ENCODE peak calls at places on chromosome 4, in four cellular contexts. X is SK-N-SH, W is fibroblast of lung, J is hepatocyte. U is an unnamed sample.

GRCh38 chr4:4460759-4461158 is 73.9 kb downstream of the NSG1 start:
- DNase-seq in X (no peak), W (no peak), J (no peak), U (no peak)

GRCh38 chr4:142314686-142315085 is 531.4 kb downstream of the INPP4B start:
- DNase-seq in J (peak), W (no peak), X (no peak), U (no peak)

GRCh38 chr4:8315343-8316250 is 46.0 kb downstream of the HTRA3 start:
- DNase-seq in J (peak), W (peak), X (peak), U (peak)

GRCh38 chr4:153296424-153296823 is 48.1 kb upstream of the MND1 start:
- DNase-seq in W (peak), X (no peak), J (peak), U (peak)

GRCh38 chr4:107380190-107380589 is 339.8 kb downstream of the PAPSS1 start:
- DNase-seq in X (no peak), W (no peak), J (no peak), U (no peak)

GRCh38 chr4:132646186-132646585 is 502.9 kb upstream of the PCDH10 start:
- DNase-seq in J (no peak), W (peak), X (no peak), U (no peak)

GRCh38 chr4:147927377-147928137 is 195.7 kb downstream of the ARHGAP10 start:
- DNase-seq in J (no peak), W (peak), X (no peak), U (no peak)

GRCh38 chr4:112099701-112100289 is 45.5 kb upstream of the FAM241A start:
- DNase-seq in X (peak), W (peak), J (peak), U (no peak)

GRCh38 chr4:145098675-145099037 is 545 bp downstream of the ABCE1 start:
- DNase-seq in X (peak), W (peak), J (peak), U (peak)

GRCh38 chr4:150368667-150369066 is 213.3 kb upstream of the MAB21L2 start:
- DNase-seq in X (peak), J (no peak), W (no peak), U (no peak)

GRCh38 chr4:19309365-19309764 is 942.3 kb upstream of the SLIT2 start:
- DNase-seq in W (peak), X (no peak), J (peak), U (peak)

GRCh38 chr4:36476135-36476534 is 194.7 kb downstream of the DTHD1 start:
- DNase-seq in J (no peak), W (no peak), X (no peak), U (no peak)

GRCh38 chr4:148649669-148650331 is 207.6 kb upstream of the NR3C2 start:
- DNase-seq in X (no peak), J (peak), W (peak), U (no peak)

GRCh38 chr4:174865418-174865985 is 36.5 kb upstream of the GLRA3 start:
- DNase-seq in J (no peak), W (peak), X (no peak), U (no peak)
- H2AFZ ChIP-seq in J (no peak), W (no peak), X (no peak), U (no peak)

GRCh38 chr4:86506591-86506990 is 87.5 kb upstream of the PTPN13 start:
- DNase-seq in J (no peak), W (peak), X (no peak), U (no peak)
- H3K4me2 ChIP-seq in J (no peak), W (peak), X (no peak), U (no peak)

GRCh38 chr4:81042578-81043365 is 12.3 kb downstream of the BMP3 start:
- DNase-seq in J (no peak), W (no peak), X (no peak), U (no peak)

GRCh38 chr4:81040175-81040659 is 9.7 kb downstream of the BMP3 start:
- DNase-seq in X (peak), W (peak), J (peak), U (no peak)

GRCh38 chr4:81038636-81039350 is 8.3 kb downstream of the BMP3 start:
- DNase-seq in W (no peak), X (no peak), J (no peak), U (no peak)

DNA sequence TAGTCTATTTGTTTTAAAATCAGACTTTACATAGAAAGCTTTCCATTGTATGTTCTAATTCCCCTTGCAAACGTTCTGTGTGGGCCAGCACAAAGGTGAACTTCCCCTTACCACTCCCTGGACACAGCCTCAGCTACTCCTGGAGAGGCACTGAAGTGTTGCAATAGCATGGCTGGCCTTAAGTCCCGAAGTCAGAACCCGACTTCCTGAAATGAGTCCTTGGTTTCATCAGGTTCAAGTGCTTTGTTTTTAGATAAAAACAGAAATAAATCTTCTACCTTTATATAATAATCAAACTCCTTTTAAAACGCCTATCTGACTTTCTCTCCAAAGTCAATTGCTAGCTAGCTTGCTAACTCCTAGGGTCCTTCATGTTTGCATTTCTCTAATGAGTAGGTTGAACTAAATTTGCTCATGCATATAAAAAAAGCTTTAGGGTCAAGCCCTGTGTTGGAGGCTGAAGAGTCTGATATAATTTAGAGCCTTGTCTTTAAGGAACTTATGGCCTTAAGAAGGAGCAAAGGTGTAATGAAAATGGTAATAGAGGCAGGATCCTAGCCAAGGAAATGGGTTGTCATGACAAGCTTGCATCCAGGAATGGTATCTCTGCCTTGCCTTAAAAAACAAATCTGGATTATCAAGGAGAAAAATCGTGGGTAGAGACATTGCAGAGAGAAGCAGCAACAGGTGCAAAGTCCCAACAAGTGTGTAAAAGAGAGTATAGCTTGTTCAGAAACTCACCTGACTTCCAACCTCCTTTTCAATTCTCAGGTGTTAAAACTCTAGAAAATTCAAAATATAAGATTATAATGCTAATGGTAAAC is 9.1 kb downstream of the BMP3 start:
- DNase-seq in J (peak), X (no peak), W (no peak), U (no peak)
- H3K27ac ChIP-seq in J (no peak), X (no peak), W (no peak), U (no peak)

GRCh38 chr4:55330241-55330640 is 15.8 kb upstream of the SRD5A3 start:
- DNase-seq in W (no peak), J (no peak), X (no peak), U (no peak)
- H2AFZ ChIP-seq in W (no peak), J (no peak), X (no peak), U (no peak)

GRCh38 chr4:61248705-61249104 is 48.6 kb downstream of the ADGRL3 start:
- DNase-seq in J (no peak), W (no peak), X (no peak), U (no peak)

DNA sequence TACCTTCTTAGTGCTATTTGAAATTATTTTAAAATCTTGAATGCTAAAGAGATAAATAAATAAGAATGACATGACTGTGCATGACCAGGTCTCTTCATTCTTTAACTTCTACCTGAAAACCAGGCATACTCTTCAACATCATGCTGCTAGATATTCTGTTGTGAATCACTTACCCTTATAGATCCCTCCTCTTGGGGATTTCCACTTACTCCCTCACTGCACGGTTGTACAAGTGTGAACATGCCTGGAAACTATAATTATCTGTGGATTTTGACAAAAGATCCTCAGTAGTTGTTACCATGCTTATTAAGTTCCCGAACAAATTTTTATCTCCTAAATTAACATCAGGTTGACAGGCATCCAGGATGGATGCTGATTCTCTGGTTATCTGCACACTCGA is 54.3 kb downstream of the ADGRL3 start:
- DNase-seq in X (no peak), W (no peak), J (no peak), U (no peak)
- H3K4me2 ChIP-seq in X (no peak), W (no peak), J (no peak), U (no peak)

GRCh38 chr4:3436798-3437581 is 4.8 kb upstream of the HGFAC start:
- DNase-seq in J (peak), X (no peak), W (peak), U (peak)

GRCh38 chr4:3434891-3435683 is 6.7 kb upstream of the HGFAC start:
- DNase-seq in X (no peak), J (no peak), W (no peak), U (no peak)

GRCh38 chr4:3435684-3435956 is 6.1 kb upstream of the HGFAC start:
- DNase-seq in W (no peak), X (no peak), J (no peak), U (no peak)

GRCh38 chr4:3437582-3437936 is 4.2 kb upstream of the HGFAC start:
- DNase-seq in J (no peak), W (no peak), X (no peak), U (no peak)

GRCh38 chr4:3436048-3436797 is 5.5 kb upstream of the HGFAC start:
- DNase-seq in J (no peak), W (no peak), X (no peak), U (no peak)
- H3K27ac ChIP-seq in J (no peak), W (no peak), X (peak), U (no peak)

DNA sequence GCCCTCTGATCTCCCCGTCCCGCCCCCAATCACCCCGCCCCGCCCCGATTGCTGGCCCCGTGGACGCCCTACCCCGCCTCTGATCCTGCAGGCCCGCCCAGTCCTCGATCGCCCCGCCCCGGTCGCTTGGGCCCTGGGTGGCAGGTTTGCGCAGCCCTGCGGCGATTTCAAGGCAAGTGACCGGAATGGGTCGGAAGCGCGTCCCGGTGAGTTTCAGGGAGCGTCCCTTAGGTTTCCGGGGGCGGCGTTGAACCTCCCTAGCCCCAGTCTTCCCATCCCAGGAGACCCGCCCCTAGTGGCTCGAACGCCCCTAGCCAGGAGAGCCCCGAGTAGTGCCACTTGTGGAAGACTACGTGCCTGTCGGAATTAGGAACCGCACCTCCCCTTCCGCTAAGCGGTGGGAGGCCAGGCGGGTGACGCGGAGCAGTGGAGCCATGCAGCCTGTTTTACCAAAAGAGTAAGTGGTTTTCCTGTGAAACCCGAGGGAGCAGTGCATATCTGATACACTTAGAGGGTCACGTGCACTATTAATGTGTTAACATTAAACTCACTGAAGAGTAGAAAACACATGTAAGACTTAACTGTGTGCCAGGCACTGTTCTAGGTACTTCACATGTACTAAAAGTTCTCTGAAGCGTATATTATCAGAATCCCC is 350 bp upstream of the TEC start:
- DNase-seq in J (peak), X (peak), W (peak), U (peak)
- H2AFZ ChIP-seq in J (peak), X (peak), W (peak), U (peak)